ENCODE peak calls at places on chromosome 22, in four cellular contexts. C is GM12878, A is HepG2, R is K562. Q is an unnamed sample.

GRCh38 chr22:42169055-42169469 is 38.5 kb upstream of the CYP2D6 start:
- DNase-seq in C (peak), A (peak), R (peak), Q (peak)

GRCh38 chr22:32532819-32533128 is 58.2 kb downstream of the FBXO7 start:
- DNase-seq in C (no peak), A (no peak), R (no peak), Q (no peak)

GRCh38 chr22:36318442-36318841 is 65.5 kb downstream of the APOL1 start:
- DNase-seq in C (no peak), A (no peak), R (no peak), Q (no peak)

GRCh38 chr22:50016308-50016987 is 3.9 kb upstream of the IL17REL start:
- DNase-seq in C (no peak), A (no peak), R (no peak), Q (no peak)

GRCh38 chr22:42313804-42314581 is 43.5 kb upstream of the TCF20 start:
- DNase-seq in C (no peak), A (peak), R (peak), Q (peak)

GRCh38 chr22:37806409-37807338 is 1.1 kb upstream of the GCAT start:
- DNase-seq in C (no peak), A (peak), R (peak), Q (peak)

GRCh38 chr22:42645938-42646568 is 3.1 kb downstream of the CYB5R3 start:
- DNase-seq in C (no peak), A (no peak), R (no peak), Q (no peak)

GRCh38 chr22:30555282-30556210 is 9.0 kb upstream of the SEC14L6 start:
- DNase-seq in C (no peak), A (no peak), R (no peak), Q (peak)

DNA sequence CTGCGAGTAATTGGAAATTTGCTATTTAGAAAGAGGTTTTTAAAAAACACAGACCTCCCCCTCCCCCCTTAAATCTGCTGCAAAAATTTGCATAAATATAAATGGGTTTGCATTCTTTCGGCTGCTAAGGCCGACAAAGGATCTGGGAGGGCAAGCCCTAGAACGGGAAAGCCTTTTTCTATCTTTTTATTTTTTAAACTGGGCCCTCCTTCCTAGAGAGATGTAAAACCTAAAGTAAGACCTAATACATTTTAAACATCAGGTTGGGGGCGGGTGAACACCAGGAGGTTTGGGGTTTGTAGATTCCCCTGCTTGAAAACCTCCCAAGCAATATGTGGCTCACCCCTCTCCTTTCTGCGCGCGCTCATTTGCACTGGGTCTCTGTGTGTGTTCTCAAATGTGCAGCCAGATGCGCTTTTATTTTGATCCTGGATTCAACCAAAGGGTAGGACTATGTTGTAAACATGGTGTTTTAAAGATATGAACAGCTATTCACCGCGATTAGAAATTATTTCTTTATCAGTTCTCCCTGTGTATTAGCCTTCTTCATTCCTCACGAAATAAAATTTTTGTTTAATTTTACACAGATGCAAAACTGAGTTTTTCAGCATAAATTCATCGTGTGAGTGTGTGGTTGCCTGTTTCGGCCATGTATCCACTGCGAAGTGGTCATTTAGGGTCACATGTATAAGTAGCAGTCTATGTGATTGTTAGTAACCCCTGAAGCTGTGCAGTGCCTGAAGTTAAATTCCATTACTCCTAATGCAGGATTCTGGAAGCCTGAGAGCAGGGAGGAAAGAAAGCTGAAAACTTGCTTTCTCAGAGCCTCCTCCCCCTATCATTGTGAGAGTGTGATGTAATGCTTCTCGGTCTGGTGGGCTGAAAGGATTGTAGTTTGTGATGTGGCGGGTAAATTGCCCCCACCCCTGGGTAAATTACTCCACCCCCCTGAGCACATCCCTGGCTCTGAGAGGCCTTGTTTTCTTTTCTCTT is 988 bp downstream of the TNRC6B start:
- DNase-seq in C (no peak), A (peak), R (peak), Q (no peak)
- TF ChIP-seq ESRRA in C (no peak), A (no peak), R (no peak), Q (no peak)

DNA sequence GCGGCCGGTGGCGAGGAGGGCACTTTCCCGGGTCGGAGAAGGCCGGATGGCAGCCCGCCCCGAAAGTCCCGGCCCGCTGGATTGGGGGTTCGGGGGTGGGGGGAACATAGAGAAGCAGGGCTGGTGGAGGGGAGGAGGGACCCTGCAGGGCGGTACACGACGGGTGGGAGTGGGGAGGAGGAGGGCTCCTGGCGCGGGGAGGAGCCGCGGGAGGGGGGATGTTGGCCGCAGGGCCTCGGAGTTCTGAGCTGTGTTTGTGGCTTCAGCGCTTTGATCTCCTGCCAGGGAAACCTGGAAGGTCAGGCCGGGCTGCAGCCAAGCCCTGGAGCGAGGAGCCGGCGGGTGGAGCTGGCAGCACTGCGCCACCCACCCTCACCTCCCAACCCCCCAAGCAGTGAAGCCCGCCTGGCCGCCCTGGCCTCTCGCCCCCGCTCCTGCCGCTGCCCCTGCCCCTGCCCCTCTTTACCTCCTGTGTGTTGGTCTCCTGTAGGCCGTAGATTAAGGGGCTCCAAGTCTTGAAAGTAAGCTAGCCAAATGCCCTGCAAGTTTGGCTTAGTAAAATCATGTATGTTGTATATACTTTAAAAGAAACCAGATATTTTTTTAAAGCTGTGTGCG is 30.9 kb downstream of the C22orf31 start:
- DNase-seq in C (no peak), A (peak), R (peak), Q (peak)
- TF ChIP-seq ATF2 in C (no peak), A (peak), R (no peak), Q (no peak)

GRCh38 chr22:17508110-17508509 is 55.2 kb upstream of the SLC25A18 start:
- DNase-seq in C (no peak), A (no peak), R (no peak), Q (no peak)

GRCh38 chr22:17518379-17518778 is 44.9 kb upstream of the SLC25A18 start:
- DNase-seq in C (no peak), A (no peak), R (no peak), Q (no peak)

GRCh38 chr22:17513612-17514011 is 49.7 kb upstream of the SLC25A18 start:
- DNase-seq in C (no peak), A (no peak), R (no peak), Q (no peak)

GRCh38 chr22:17512960-17513359 is 50.3 kb upstream of the SLC25A18 start:
- DNase-seq in C (no peak), A (no peak), R (no peak), Q (no peak)

GRCh38 chr22:17514092-17514491 is 49.2 kb upstream of the SLC25A18 start:
- DNase-seq in C (no peak), A (no peak), R (no peak), Q (no peak)
- TF ChIP-seq ATF3 in C (no peak), A (no peak), R (no peak), Q (no peak)

GRCh38 chr22:20013382-20013871 is 3.2 kb downstream of the ARVCF start:
- DNase-seq in C (no peak), A (peak), R (peak), Q (peak)
- TF ChIP-seq ESRRA in C (no peak), A (no peak), R (no peak), Q (no peak)

GRCh38 chr22:43818981-43819690 is 7.0 kb upstream of the EFCAB6 start:
- DNase-seq in C (no peak), A (no peak), R (no peak), Q (no peak)
- TF ChIP-seq ATF2 in C (no peak), A (no peak), R (no peak), Q (no peak)

GRCh38 chr22:38907767-38908166 is 35.8 kb upstream of the CBX6 start:
- DNase-seq in C (no peak), A (no peak), R (no peak), Q (no peak)

GRCh38 chr22:38911434-38911833 is 39.4 kb upstream of the CBX6 start:
- DNase-seq in C (no peak), A (no peak), R (no peak), Q (no peak)

GRCh38 chr22:38900677-38901076 is 28.7 kb upstream of the CBX6 start:
- DNase-seq in C (no peak), A (no peak), R (no peak), Q (no peak)

GRCh38 chr22:38901111-38901641 is 29.2 kb upstream of the CBX6 start:
- DNase-seq in C (no peak), A (no peak), R (no peak), Q (no peak)

DNA sequence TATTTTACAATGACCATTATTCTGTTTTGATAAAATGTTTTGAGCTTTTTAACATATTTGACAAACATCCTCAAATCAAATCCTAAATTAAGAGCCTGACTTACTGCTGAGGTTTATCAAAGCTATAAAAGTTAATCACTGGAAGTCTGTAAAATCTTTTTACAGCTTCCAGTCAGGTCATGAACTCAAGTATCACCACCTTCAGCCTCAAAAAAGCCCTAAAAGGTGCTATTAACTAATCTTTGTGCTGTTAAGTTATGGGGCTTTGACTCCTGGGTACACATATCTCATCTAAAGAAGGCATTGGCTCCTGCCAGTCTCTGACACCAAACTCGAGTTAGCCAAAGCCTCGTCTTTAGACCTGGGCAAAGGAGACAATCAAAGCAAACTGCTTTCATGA is 34.0 kb upstream of the CBX6 start:
- DNase-seq in C (no peak), A (no peak), R (no peak), Q (no peak)
- TF ChIP-seq ATF3 in C (no peak), A (no peak), R (no peak), Q (no peak)

DNA sequence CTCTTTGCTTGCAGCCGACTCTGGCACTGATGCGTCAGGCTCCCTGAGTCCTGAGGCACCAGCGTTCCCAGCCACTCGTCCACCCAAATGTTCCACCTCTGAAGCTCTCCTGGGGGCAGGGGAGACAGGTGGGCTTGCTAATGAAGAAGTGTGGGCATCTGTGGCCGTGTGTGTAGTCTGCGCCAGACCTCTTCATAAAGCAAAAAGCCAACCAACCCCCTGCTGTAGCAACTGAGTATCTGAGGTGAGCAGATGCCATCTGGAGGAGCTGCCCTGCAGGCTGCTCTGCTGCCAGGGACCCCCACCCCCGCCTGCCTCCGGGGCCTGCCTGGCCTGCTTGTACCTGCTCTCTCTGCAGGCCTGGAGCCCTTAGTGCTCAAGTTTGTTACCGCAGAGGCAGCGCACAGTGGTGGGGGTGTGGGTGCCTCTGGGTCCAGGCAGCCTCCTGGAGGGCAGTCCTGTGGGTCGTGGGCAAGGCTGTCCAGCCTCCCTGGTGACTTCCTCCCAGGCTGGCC is 272.5 kb downstream of the TBC1D22A start:
- DNase-seq in C (no peak), A (no peak), R (no peak), Q (no peak)
- TF ChIP-seq ESRRA in C (no peak), A (no peak), R (no peak), Q (no peak)

Q was measured in WTC11.